ENCODE peak calls at places on chromosomes 7 and 10, in ten cellular contexts. F, D, J, V, S, X, M, O, H and Y are unnamed samples.

GRCh38 chr7:94431203-94431602 is 36.5 kb downstream of the COL1A2 start:
- DNase-seq in V (no peak), O (no peak), J (no peak), M (no peak), H (no peak), X (no peak), S (no peak), D (no peak), F (no peak), Y (no peak)

GRCh38 chr10:52185256-52185655 is 128.8 kb upstream of the DKK1 start:
- DNase-seq in F (no peak), X (no peak), V (no peak), J (no peak), S (no peak), H (no peak), O (no peak), M (no peak), D (no peak), Y (no peak)

GRCh38 chr7:76054129-76055120 is 6.5 kb downstream of the MDH2 start:
- DNase-seq in M (peak; percentile 22), V (no peak), F (no peak), O (no peak), X (peak; percentile 48), J (peak; percentile 41), H (no peak), D (no peak), S (no peak), Y (no peak)

GRCh38 chr7:23334482-23335056 is 35.4 kb downstream of the MALSU1 start:
- DNase-seq in V (no peak), D (peak; percentile 77), H (no peak), J (peak; percentile 98), F (no peak), X (peak; percentile 28), S (peak; percentile 100), O (no peak), M (peak; percentile 11), Y (peak; percentile 41)

GRCh38 chr10:133280391-133281059 is 3.9 kb upstream of the ADAM8 start:
- DNase-seq in D (no peak), S (no peak), O (no peak), X (no peak), M (no peak), H (peak; percentile 81), F (no peak), V (no peak), J (no peak), Y (no peak)

GRCh38 chr10:70969188-70969587 is 80.8 kb upstream of the PCBD1 start:
- DNase-seq in H (peak; percentile 58), M (no peak), S (no peak), O (peak; percentile 46), V (no peak), F (no peak), X (no peak), D (no peak), J (no peak), Y (no peak)

GRCh38 chr10:103859161-103860141 is 4.1 kb upstream of the SH3PXD2A start:
- DNase-seq in D (peak; percentile 67), X (peak; percentile 92), M (peak; percentile 53), V (no peak), H (no peak), F (peak; percentile 29), J (peak; percentile 68), S (peak; percentile 26), O (no peak), Y (no peak)

GRCh38 chr7:159026271-159027047 is 118.2 kb downstream of the VIPR2 start:
- DNase-seq in O (no peak), J (no peak), S (no peak), H (no peak), M (no peak), X (no peak), F (no peak), V (peak; percentile 39), D (peak; percentile 25), Y (no peak)

GRCh38 chr7:39415091-39415820 is 150.9 kb upstream of the YAE1 start:
- DNase-seq in O (no peak), J (no peak), F (no peak), H (no peak), D (no peak), M (no peak), S (no peak), X (no peak), V (no peak), Y (no peak)

GRCh38 chr7:73985737-73986141 is 42.2 kb upstream of the ELN start:
- DNase-seq in O (peak; percentile 59), X (no peak), S (no peak), F (no peak), J (no peak), D (no peak), M (no peak), V (no peak), H (no peak), Y (no peak)

GRCh38 chr7:25360471-25360870 is 132.2 kb upstream of the NPVF start:
- DNase-seq in F (no peak), O (no peak), D (no peak), S (no peak), H (no peak), V (no peak), M (no peak), X (no peak), J (no peak), Y (no peak)

GRCh38 chr10:112374724-112375541 is 1.0 kb downstream of the ACSL5 start:
- DNase-seq in X (no peak), V (no peak), F (no peak), H (peak; percentile 80), M (no peak), D (no peak), O (no peak), J (no peak), S (no peak), Y (no peak)

GRCh38 chr10:66837335-66837734 is 88.5 kb upstream of the LRRTM3 start:
- DNase-seq in V (no peak), O (no peak), D (no peak), S (no peak), H (no peak), J (no peak), X (no peak), F (no peak), M (no peak), Y (no peak)

GRCh38 chr7:149466364-149466763 is 5.5 kb upstream of the ZNF777 start:
- DNase-seq in S (no peak), F (no peak), X (no peak), M (no peak), D (no peak), V (no peak), J (no peak), H (no peak), O (no peak), Y (no peak)

GRCh38 chr7:36985866-36986402 is 261.6 kb upstream of the AOAH start:
- DNase-seq in X (peak; percentile 60), M (no peak), S (no peak), H (no peak), O (no peak), F (no peak), V (no peak), D (no peak), J (no peak), Y (no peak)

GRCh38 chr10:34696423-34696822 is 118.7 kb downstream of the PARD3 start:
- DNase-seq in F (no peak), D (no peak), S (peak; percentile 32), X (no peak), J (peak; percentile 46), M (no peak), O (no peak), V (no peak), H (no peak), Y (no peak)

GRCh38 chr10:74244097-74244685 is 93.2 kb downstream of the ADK start:
- DNase-seq in H (no peak), F (no peak), V (no peak), S (no peak), M (no peak), D (no peak), X (peak; percentile 43), J (peak; percentile 61), O (no peak), Y (no peak)

GRCh38 chr7:75835688-75836285 is 22.2 kb upstream of the CCL24 start:
- DNase-seq in H (no peak), S (no peak), D (no peak), J (no peak), X (no peak), M (no peak), O (no peak), F (no peak), V (no peak), Y (no peak)

GRCh38 chr7:132030161-132030568 is 473.7 kb upstream of the PODXL start:
- DNase-seq in J (no peak), V (no peak), X (no peak), S (no peak), D (peak; percentile 61), H (no peak), F (no peak), O (peak; percentile 58), M (peak; percentile 50), Y (no peak)

GRCh38 chr7:53661645-53662217 is 626.3 kb downstream of the POM121L12 start:
- DNase-seq in F (no peak), H (no peak), M (no peak), V (no peak), X (no peak), J (no peak), S (no peak), O (no peak), D (no peak), Y (no peak)

GRCh38 chr10:108452483-108453060 is 1288.1 kb upstream of the SORCS1 start:
- DNase-seq in H (no peak), F (no peak), M (no peak), X (no peak), V (no peak), S (no peak), J (no peak), O (no peak), D (no peak), Y (no peak)

GRCh38 chr10:42971251-42971599 is 105.6 kb upstream of the RET start:
- DNase-seq in D (no peak), O (no peak), J (no peak), F (no peak), M (no peak), V (no peak), S (no peak), H (no peak), X (no peak), Y (no peak)

GRCh38 chr10:93422121-93422520 is 60.0 kb downstream of the MYOF start:
- DNase-seq in J (no peak), M (no peak), X (no peak), V (no peak), D (no peak), O (no peak), S (no peak), H (no peak), F (no peak), Y (no peak)

GRCh38 chr7:97418312-97418711 is 300.8 kb downstream of the SDHAF3 start:
- DNase-seq in X (no peak), S (no peak), O (no peak), H (no peak), D (no peak), F (no peak), J (peak; percentile 15), M (no peak), V (no peak), Y (no peak)

GRCh38 chr7:105759670-105760548 is 116.5 kb downstream of the ATXN7L1 start:
- DNase-seq in F (peak; percentile 22), J (peak; percentile 71), H (no peak), M (peak; percentile 5), V (no peak), D (peak; percentile 49), X (peak; percentile 59), S (no peak), O (no peak), Y (no peak)

GRCh38 chr7:100506356-100506930 is 22.7 kb downstream of the NYAP1 start:
- DNase-seq in F (no peak), M (no peak), S (no peak), V (no peak), J (peak; percentile 57), H (no peak), D (no peak), O (no peak), X (no peak), Y (no peak)

GRCh38 chr10:118057351-118057750 is 10.6 kb upstream of the RAB11FIP2 start:
- DNase-seq in X (no peak), J (no peak), M (no peak), H (no peak), D (no peak), V (no peak), S (no peak), O (no peak), F (no peak), Y (no peak)

GRCh38 chr10:33094263-33095051 is 136.4 kb upstream of the ITGB1 start:
- DNase-seq in X (no peak), M (no peak), S (no peak), H (no peak), J (no peak), V (no peak), O (no peak), D (no peak), F (no peak), Y (no peak)